ENCODE peak calls at places on chromosome 2, in four cellular contexts. F, T, Y and X are unnamed samples.

GRCh38 chr2:18154259-18154658 is 275.8 kb downstream of the KCNS3 start:
- DNase-seq in F (no peak), T (no peak), Y (no peak), X (no peak)

GRCh38 chr2:29573147-29573546 is 348.2 kb downstream of the ALK start:
- DNase-seq in F (no peak), T (no peak), Y (no peak), X (no peak)

GRCh38 chr2:32278476-32278853 is 761 bp downstream of the YIPF4 start:
- DNase-seq in F (no peak), Y (no peak), T (no peak), X (no peak)

GRCh38 chr2:102442967-102443828 is 20.2 kb downstream of the IL18RAP start:
- DNase-seq in F (peak; percentile 43), Y (no peak), T (peak; percentile 30), X (peak; percentile 18)

GRCh38 chr2:85905187-85905666 is 16.4 kb upstream of the ST3GAL5 start:
- DNase-seq in Y (no peak), T (no peak), F (no peak), X (no peak)

GRCh38 chr2:162114291-162114690 is 37.8 kb downstream of the GCG start:
- DNase-seq in T (no peak), F (no peak), Y (no peak), X (no peak)

GRCh38 chr2:141392517-141393213 is 738.2 kb downstream of the LRP1B start:
- DNase-seq in Y (no peak), F (peak; percentile 76), T (peak; percentile 42), X (no peak)

GRCh38 chr2:146572598-146572997 is 1272.2 kb upstream of the ACVR2A start:
- DNase-seq in F (no peak), T (no peak), Y (no peak), X (no peak)

GRCh38 chr2:231611273-231612198 is 18.9 kb downstream of the TEX44 start:
- DNase-seq in F (peak; percentile 80), Y (no peak), T (peak; percentile 59), X (peak; percentile 84)

GRCh38 chr2:137178955-137179377 is 413.6 kb downstream of the THSD7B start:
- DNase-seq in T (no peak), Y (no peak), F (no peak), X (no peak)

GRCh38 chr2:171741189-171741588 is 53.9 kb downstream of the DYNC1I2 start:
- DNase-seq in F (no peak), Y (no peak), T (no peak), X (no peak)

GRCh38 chr2:141329949-141330348 is 800.9 kb downstream of the LRP1B start:
- DNase-seq in F (peak; percentile 7), Y (no peak), T (no peak), X (no peak)

GRCh38 chr2:2184549-2185249 is 146.4 kb downstream of the MYT1L start:
- DNase-seq in Y (no peak), T (no peak), F (no peak), X (no peak)

DNA sequence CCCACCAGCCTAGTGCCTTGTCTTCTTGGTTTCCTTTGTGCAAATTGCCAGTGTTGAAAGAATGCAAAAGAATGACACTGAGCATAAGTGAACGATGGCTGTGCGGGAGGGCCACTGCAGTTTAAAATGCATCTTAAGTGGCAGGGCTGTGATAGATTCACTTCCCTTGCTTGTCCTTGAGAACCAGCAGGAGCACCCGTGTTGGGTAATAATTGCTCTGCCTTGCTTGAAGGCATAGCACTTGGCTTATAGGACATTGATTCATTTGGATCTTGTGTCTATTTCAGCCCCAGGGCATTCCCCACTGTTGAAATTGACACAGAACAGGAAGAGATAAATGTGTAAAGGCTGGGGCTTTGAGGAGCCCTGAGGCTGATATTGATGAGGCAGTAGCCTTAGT is 1003.7 kb upstream of the GYPC start:
- DNase-seq in Y (no peak), T (no peak), F (no peak), X (no peak)
- TF ChIP-seq MAX in Y (no peak), T (no peak), F (no peak), X (no peak)

DNA sequence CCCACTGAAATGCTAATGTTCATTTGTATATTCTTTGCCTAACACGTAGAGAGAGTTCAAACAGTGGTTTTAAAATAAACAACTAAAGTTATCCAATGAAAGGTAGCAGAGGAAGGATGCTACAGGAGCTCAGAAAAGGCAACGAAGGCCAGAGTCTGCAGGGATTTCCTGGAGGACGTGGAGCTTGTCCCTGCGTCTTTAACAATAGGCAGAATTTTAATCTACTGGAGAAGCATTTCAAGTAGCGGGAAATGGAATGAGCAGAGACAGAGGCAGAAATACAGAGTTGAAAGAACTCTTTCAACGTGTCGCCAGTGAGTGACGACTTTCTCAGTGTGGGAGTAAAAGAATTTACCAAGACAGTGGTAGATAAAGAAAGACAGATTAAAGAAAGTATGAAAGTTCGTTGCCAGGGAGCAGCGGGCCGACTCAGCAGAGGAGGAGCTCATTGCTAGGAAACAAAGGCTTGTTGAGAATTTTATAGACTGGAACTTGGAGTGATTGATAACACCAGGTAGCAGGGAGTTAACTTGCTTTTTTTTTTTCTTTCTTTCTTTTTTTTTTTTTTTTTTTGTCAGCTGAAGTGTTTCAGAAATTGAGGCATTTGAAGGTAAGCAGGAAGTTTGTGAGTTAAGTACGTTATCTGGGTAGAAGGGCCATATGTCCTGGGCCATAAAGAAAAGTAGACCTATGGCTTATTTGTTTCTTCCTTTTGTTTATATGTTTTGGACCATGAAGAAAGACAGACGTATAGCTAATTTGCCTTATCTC is 625 bp upstream of the NBAS start:
- DNase-seq in Y (no peak), T (peak; percentile 14), F (peak; percentile 30), X (no peak)
- TF ChIP-seq MAX in Y (no peak), T (no peak), F (no peak), X (no peak)

GRCh38 chr2:44708646-44709000 is 232.9 kb upstream of the SIX3 start:
- DNase-seq in F (no peak), T (no peak), Y (no peak), X (no peak)
- TF ChIP-seq MAX in F (no peak), T (no peak), Y (no peak), X (no peak)

GRCh38 chr2:135030826-135031225 is 16.4 kb downstream of the MAP3K19 start:
- DNase-seq in F (peak; percentile 21), T (peak; percentile 41), Y (no peak), X (no peak)
- TF ChIP-seq MAX in F (no peak), T (no peak), Y (no peak), X (no peak)

DNA sequence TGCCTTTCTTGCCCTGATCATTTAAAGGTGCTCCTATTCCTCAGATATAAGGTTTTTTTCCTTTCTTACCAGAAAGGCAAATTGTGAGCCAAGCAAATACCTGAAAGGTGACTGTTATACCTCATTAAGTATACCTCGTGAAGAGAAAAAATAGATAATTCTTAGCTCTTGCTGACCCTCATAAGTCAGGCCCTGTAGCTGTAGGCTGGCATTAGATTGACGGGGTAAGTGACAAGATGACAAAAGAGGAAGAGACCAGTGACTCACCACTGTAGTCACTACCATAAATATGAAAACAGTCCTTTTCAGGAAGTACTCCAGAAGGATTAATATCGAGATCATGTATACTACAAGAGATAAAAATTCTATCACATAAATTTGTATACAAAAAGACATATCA is 104.6 kb downstream of the PTPN4 start:
- DNase-seq in F (no peak), T (no peak), Y (no peak), X (no peak)
- TF ChIP-seq MAX in F (no peak), T (no peak), Y (no peak), X (no peak)

GRCh38 chr2:211881449-211881848 is 657.2 kb downstream of the ERBB4 start:
- DNase-seq in Y (peak; percentile 1), T (no peak), F (no peak), X (no peak)
- TF ChIP-seq MAX in Y (no peak), T (no peak), F (no peak), X (no peak)

DNA sequence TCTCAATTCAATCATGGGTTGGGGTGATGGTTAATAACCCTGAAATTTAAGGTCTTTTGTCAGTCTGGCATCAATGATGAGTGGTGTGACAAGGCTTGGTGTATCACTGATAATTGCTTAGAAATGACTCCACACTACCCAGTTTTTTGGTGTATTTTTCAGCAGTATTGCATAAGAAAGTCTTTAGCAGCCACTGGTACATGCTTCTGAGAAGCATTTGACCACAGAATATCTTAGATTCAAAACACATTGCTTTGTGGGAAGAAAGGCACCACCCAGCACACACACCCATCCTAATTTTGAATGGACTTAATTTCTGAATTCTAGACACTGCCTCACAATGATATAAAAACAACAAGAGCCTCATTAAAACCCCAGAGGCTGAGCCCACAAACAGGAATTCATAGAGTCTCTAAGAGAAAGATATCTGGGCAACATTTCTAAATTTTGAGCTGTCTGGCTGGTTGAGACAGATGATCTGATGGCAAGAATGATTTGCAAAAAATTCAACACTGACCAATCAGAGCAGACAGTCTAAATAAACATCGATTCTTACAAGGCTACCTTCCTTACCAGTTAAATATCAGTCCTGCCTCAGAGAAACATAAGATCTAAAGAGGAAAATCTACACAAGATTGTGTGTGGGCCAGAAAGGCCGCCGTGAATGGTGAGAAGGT is 114.7 kb upstream of the CYP1B1 start:
- DNase-seq in Y (no peak), T (no peak), F (no peak), X (no peak)
- TF ChIP-seq MAX in Y (no peak), T (no peak), F (no peak), X (no peak)

DNA sequence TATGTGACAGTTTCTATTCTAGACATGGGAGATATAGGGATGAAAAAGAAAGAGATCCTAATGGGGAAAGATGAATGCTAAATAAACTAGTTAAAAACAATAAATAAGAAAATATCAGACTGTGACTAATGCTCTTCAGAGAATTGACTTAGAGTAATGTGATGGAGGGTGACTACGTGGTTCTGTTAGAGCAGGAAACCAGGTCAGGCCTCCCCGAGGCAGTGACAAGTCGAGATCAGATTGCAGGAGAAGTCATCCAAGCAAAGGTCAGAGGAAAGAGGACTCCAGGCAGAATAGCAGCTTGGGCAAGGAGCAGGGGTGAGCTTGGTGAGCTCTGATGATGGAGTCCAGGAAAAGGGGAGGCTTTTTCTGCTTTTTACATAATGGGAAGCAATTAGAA is 27.2 kb upstream of the ITGB6 start:
- DNase-seq in F (peak; percentile 80), Y (no peak), T (no peak), X (no peak)
- TF ChIP-seq MAX in F (no peak), Y (no peak), T (no peak), X (no peak)

GRCh38 chr2:104026726-104027125 is 827.2 kb upstream of the POU3F3 start:
- DNase-seq in Y (no peak), T (no peak), F (no peak), X (no peak)
- TF ChIP-seq MAX in Y (no peak), T (no peak), F (no peak), X (no peak)

DNA sequence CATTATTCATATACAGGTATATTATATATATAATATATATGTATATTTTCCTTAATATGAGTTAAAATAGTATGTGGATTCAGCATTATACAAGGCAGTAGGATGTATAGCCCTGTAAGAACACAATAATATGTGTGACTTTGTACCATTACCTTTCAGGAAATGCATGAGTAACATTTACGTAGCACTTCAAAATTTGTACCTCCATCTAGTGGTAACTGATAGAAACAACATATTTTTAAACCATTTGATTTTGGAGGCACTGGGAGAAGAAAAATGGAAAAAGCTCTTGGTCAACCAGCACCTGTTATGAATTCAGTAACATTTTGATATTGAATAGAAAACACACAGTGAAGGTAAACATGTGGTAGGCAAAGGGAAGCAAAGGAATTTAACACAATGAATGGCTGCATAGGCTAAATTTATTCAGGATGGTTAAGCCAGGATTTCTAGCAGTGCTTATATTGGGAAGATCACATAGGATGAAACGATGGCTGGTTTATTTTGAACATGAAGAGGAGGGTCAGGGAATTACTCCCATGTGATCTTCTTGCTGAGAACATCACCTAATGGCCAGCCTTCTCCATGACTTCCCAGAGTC is 565.5 kb downstream of the CCDC85A start:
- DNase-seq in T (peak; percentile 18), F (peak; percentile 48), Y (no peak), X (peak; percentile 21)
- TF ChIP-seq MAX in T (no peak), F (no peak), Y (no peak), X (no peak)